ENCODE peak calls at places on chromosomes 16 and 17, in nine cellular contexts. S, X, G, E, C, F, Y, W and V are unnamed samples.

GRCh38 chr16:74455213-74455612 is 33.9 kb upstream of the CLEC18B start:
- DNase-seq in S (no peak), X (no peak), G (no peak), E (no peak), C (no peak), F (no peak), Y (no peak), W (no peak), V (no peak)

GRCh38 chr16:77191259-77191969 is 424 bp downstream of the MON1B start:
- DNase-seq in S (no peak), X (peak; percentile 11), G (no peak), E (no peak), C (no peak), F (no peak), Y (peak; percentile 42), W (peak; percentile 38), V (no peak)

GRCh38 chr16:53220585-53220984 is 165.8 kb downstream of the CHD9 start:
- DNase-seq in S (no peak), X (no peak), G (no peak), E (no peak), C (no peak), F (no peak), Y (no peak), W (no peak), V (no peak)

GRCh38 chr17:18158022-18158600 is 25.5 kb upstream of the ALKBH5 start:
- DNase-seq in S (peak; percentile 47), X (peak; percentile 94), G (peak; percentile 98), E (peak; percentile 94), C (peak; percentile 90), F (peak; percentile 94), Y (peak; percentile 97), W (peak; percentile 95), V (peak; percentile 53)

GRCh38 chr16:86594712-86595111 is 16.4 kb downstream of the FOXL1 start:
- DNase-seq in S (no peak), X (no peak), G (no peak), E (no peak), C (no peak), F (no peak), Y (no peak), W (no peak), V (no peak)

GRCh38 chr16:85067024-85067423 is 39.4 kb downstream of the KIAA0513 start:
- DNase-seq in S (no peak), X (no peak), G (no peak), E (no peak), C (no peak), F (no peak), Y (no peak), W (no peak), V (no peak)

GRCh38 chr16:4924593-4925378 is 12.2 kb downstream of the PPL start:
- DNase-seq in S (no peak), X (no peak), G (no peak), E (no peak), C (no peak), F (no peak), Y (no peak), W (no peak), V (no peak)

GRCh38 chr17:44348234-44348987 is 3.3 kb downstream of the GRN start:
- DNase-seq in S (peak; percentile 42), X (no peak), G (peak; percentile 78), E (no peak), C (no peak), F (no peak), Y (peak; percentile 29), W (no peak), V (peak; percentile 37)

GRCh38 chr16:48212033-48212432 is 32.1 kb upstream of the LONP2 start:
- DNase-seq in S (no peak), X (no peak), G (no peak), E (no peak), C (no peak), F (no peak), Y (no peak), W (no peak), V (no peak)

GRCh38 chr17:75502746-75503329 is 12.5 kb downstream of the CASKIN2 start:
- DNase-seq in S (no peak), X (no peak), G (no peak), E (no peak), C (no peak), F (no peak), Y (no peak), W (no peak), V (no peak)

GRCh38 chr16:10729649-10730048 is 14.0 kb upstream of the NUBP1 start:
- DNase-seq in S (no peak), X (no peak), G (no peak), E (no peak), C (no peak), F (no peak), Y (no peak), W (no peak), V (no peak)

GRCh38 chr16:67170168-67170947 is at the start of gene NOL3:
- DNase-seq in S (peak; percentile 82), X (peak; percentile 56), G (peak; percentile 94), E (peak; percentile 88), C (no peak), F (no peak), Y (peak; percentile 77), W (peak; percentile 67), V (peak; percentile 50)